ENCODE peak calls at places on chromosomes 3 and 15, in eight cellular contexts. E is astrocyte of the cerebellum, H is T-cell, O is tibial nerve, Q is fibroblast of pulmonary artery, Y is HS-27A, K is BJ, V is H9. T is an unnamed sample.

GRCh38 chr3:49153349-49153912 is 12.7 kb downstream of the CCDC71 start:
- DNase-seq in O (no peak), Y (no peak), V (no peak), E (no peak), K (no peak), Q (no peak), H (no peak), T (no peak)

GRCh38 chr3:9600597-9600996 is 47.0 kb upstream of the LHFPL4 start:
- DNase-seq in O (no peak), V (no peak), Q (peak; percentile 3), E (no peak), H (no peak), K (no peak), Y (no peak), T (no peak)

GRCh38 chr15:74443100-74443909 is 9.5 kb upstream of the SEMA7A start:
- DNase-seq in H (no peak), E (no peak), Y (no peak), O (no peak), K (no peak), V (no peak), Q (peak; percentile 66), T (no peak)

GRCh38 chr3:98823791-98824190 is 60.7 kb downstream of the ST3GAL6 start:
- DNase-seq in V (no peak), Y (no peak), O (no peak), E (no peak), Q (no peak), H (no peak), K (no peak), T (no peak)

GRCh38 chr3:140568842-140569520 is 108.9 kb upstream of the TRIM42 start:
- DNase-seq in O (peak; percentile 43), Q (no peak), V (no peak), E (no peak), Y (no peak), K (no peak), H (no peak), T (no peak)

GRCh38 chr3:57647292-57647940 is 45.5 kb downstream of the DENND6A start:
- DNase-seq in H (no peak), K (no peak), O (no peak), E (no peak), Y (no peak), Q (no peak), V (no peak), T (no peak)

GRCh38 chr3:385151-385550 is 188.6 kb downstream of the CHL1 start:
- DNase-seq in V (no peak), K (no peak), O (no peak), Q (peak; percentile 1), H (no peak), E (no peak), Y (no peak), T (no peak)

GRCh38 chr15:76253851-76254440 is 57.3 kb downstream of the ETFA start:
- DNase-seq in Q (no peak), Y (no peak), V (peak; percentile 67), E (peak; percentile 65), K (no peak), H (no peak), O (no peak), T (no peak)

GRCh38 chr3:75737831-75738493 is 47.4 kb downstream of the ZNF717 start:
- DNase-seq in K (no peak), Q (peak; percentile 25), O (no peak), H (no peak), V (no peak), Y (no peak), E (no peak), T (no peak)

GRCh38 chr3:178472941-178473340 is 63.3 kb upstream of the KCNMB2 start:
- DNase-seq in K (no peak), H (no peak), V (no peak), Y (no peak), Q (no peak), E (no peak), O (no peak), T (no peak)

GRCh38 chr3:158339638-158340037 is 229.7 kb downstream of the RSRC1 start:
- DNase-seq in H (no peak), K (no peak), E (no peak), Q (no peak), V (no peak), O (no peak), Y (no peak), T (no peak)

GRCh38 chr3:132071043-132071442 is 36.2 kb upstream of the CPNE4 start:
- DNase-seq in V (no peak), K (no peak), O (no peak), H (no peak), Q (peak; percentile 6), E (no peak), Y (no peak), T (no peak)

GRCh38 chr3:119657887-119658702 is 2.3 kb downstream of the POPDC2 start:
- DNase-seq in H (no peak), V (no peak), O (no peak), E (no peak), Q (no peak), Y (no peak), K (no peak), T (no peak)

GRCh38 chr3:139677341-139678155 is at the start of gene NMNAT3:
- DNase-seq in V (peak; percentile 95), K (no peak), O (peak; percentile 67), Y (no peak), H (peak; percentile 64), Q (peak; percentile 42), E (peak; percentile 20), T (peak; percentile 52)

GRCh38 chr15:69718445-69718844 is 265.8 kb downstream of the RPLP1 start:
- DNase-seq in O (no peak), E (no peak), H (no peak), V (no peak), Q (no peak), K (no peak), Y (no peak), T (no peak)

GRCh38 chr3:78645628-78646310 is 1122.0 kb downstream of the ROBO1 start:
- DNase-seq in Q (peak; percentile 88), K (peak; percentile 41), O (no peak), E (peak; percentile 79), V (no peak), H (no peak), Y (peak; percentile 26), T (no peak)

GRCh38 chr3:12370758-12371157 is 81.9 kb downstream of the PPARG start:
- DNase-seq in E (no peak), O (no peak), Y (no peak), V (peak; percentile 28), Q (peak; percentile 58), H (no peak), K (no peak), T (no peak)